ENCODE peak calls at places on chromosome 18, in nine cellular contexts. L, H, D, I, M, Z, F, Y and Q are unnamed samples.
A peak's percentile ranks its signal among the peaks of the same experiment; 100 is the strongest.

GRCh38 chr18:39772155-39772919 is 2182.7 kb upstream of the PIK3C3 start:
- DNase-seq in M (no peak), I (peak; percentile 68), L (peak; percentile 38), D (no peak), Y (no peak), Z (no peak), F (no peak), H (no peak), Q (no peak)

GRCh38 chr18:3153107-3153704 is 66.6 kb downstream of the MYOM1 start:
- DNase-seq in M (no peak), Y (no peak), Z (no peak), D (no peak), F (no peak), H (no peak), L (no peak), I (peak; percentile 56), Q (peak; percentile 24)

GRCh38 chr18:13756261-13756660 is 29.8 kb downstream of the RNMT start:
- DNase-seq in I (no peak), D (no peak), M (no peak), L (no peak), Z (no peak), Y (no peak), H (no peak), F (no peak), Q (no peak)

GRCh38 chr18:72652990-72653593 is 109.0 kb upstream of the CBLN2 start:
- DNase-seq in F (no peak), L (no peak), H (peak; percentile 25), Z (peak; percentile 70), D (peak; percentile 48), Y (peak; percentile 49), M (no peak), I (no peak), Q (peak; percentile 56)

GRCh38 chr18:38453880-38454279 is 888.3 kb upstream of the CELF4 start:
- DNase-seq in M (no peak), H (no peak), D (no peak), I (no peak), Y (no peak), L (no peak), Z (no peak), F (no peak), Q (no peak)

GRCh38 chr18:36544036-36544725 is 246.7 kb downstream of the FHOD3 start:
- DNase-seq in M (no peak), Y (no peak), H (no peak), I (no peak), F (no peak), Z (no peak), D (no peak), L (no peak), Q (no peak)

GRCh38 chr18:73891572-73892421 is 255.8 kb downstream of the FBXO15 start:
- DNase-seq in H (no peak), L (no peak), M (no peak), D (no peak), Z (peak; percentile 15), Y (no peak), I (no peak), F (no peak), Q (no peak)

GRCh38 chr18:58569490-58569911 is 59.4 kb downstream of the ALPK2 start:
- DNase-seq in F (no peak), I (no peak), Y (no peak), H (no peak), D (no peak), L (no peak), Z (no peak), M (no peak), Q (no peak)

GRCh38 chr18:2847341-2848144 is 737 bp downstream of the EMILIN2 start:
- DNase-seq in H (no peak), M (peak; percentile 69), L (no peak), F (no peak), Y (peak; percentile 66), Z (peak; percentile 46), I (peak; percentile 80), D (peak; percentile 68), Q (peak; percentile 3)

GRCh38 chr18:55699233-55699765 is 111.3 kb upstream of the TCF4 start:
- DNase-seq in H (no peak), I (peak; percentile 5), D (no peak), Z (no peak), Y (no peak), F (no peak), L (no peak), M (no peak), Q (no peak)

GRCh38 chr18:37720706-37721105 is 155.1 kb upstream of the CELF4 start:
- DNase-seq in I (no peak), H (no peak), Y (no peak), D (no peak), L (no peak), Z (no peak), M (no peak), F (no peak), Q (no peak)

GRCh38 chr18:13541621-13542519 is 184.5 kb downstream of the FAM210A start:
- DNase-seq in Z (peak; percentile 84), L (no peak), M (no peak), I (no peak), D (no peak), H (no peak), Y (no peak), F (no peak), Q (no peak)

GRCh38 chr18:37270046-37270665 is 295.4 kb downstream of the CELF4 start:
- DNase-seq in L (peak; percentile 20), M (no peak), I (peak; percentile 78), D (no peak), F (peak; percentile 29), H (peak; percentile 12), Z (peak; percentile 84), Y (peak; percentile 92), Q (peak; percentile 59)

GRCh38 chr18:59837586-59837985 is 62.2 kb upstream of the PMAIP1 start:
- DNase-seq in Y (peak; percentile 72), L (peak; percentile 37), D (peak; percentile 72), M (no peak), H (peak; percentile 72), F (peak; percentile 59), I (peak; percentile 79), Z (peak; percentile 72), Q (peak; percentile 67)

GRCh38 chr18:8554354-8554753 is 54.9 kb upstream of the RAB12 start:
- DNase-seq in Y (no peak), M (no peak), I (no peak), F (no peak), H (no peak), Z (no peak), L (no peak), D (no peak), Q (no peak)

GRCh38 chr18:53991805-53992204 is 232.7 kb downstream of the MBD2 start:
- DNase-seq in F (no peak), Y (no peak), I (peak; percentile 15), D (no peak), L (no peak), M (no peak), H (no peak), Z (no peak), Q (no peak)

GRCh38 chr18:26563024-26563423 is 14.7 kb upstream of the KCTD1 start:
- DNase-seq in M (no peak), Y (no peak), H (no peak), L (no peak), F (no peak), Z (no peak), I (no peak), D (no peak), Q (no peak)

GRCh38 chr18:26568926-26569700 is 20.8 kb upstream of the KCTD1 start:
- DNase-seq in D (no peak), M (no peak), F (no peak), I (no peak), L (no peak), Y (peak; percentile 59), H (no peak), Z (no peak), Q (no peak)

GRCh38 chr18:26568513-26568912 is 20.2 kb upstream of the KCTD1 start:
- DNase-seq in F (no peak), M (no peak), H (no peak), Y (no peak), D (no peak), L (no peak), Z (no peak), I (no peak), Q (no peak)

GRCh38 chr18:26565514-26565913 is 17.2 kb upstream of the KCTD1 start:
- DNase-seq in I (no peak), H (no peak), D (no peak), Y (no peak), Z (no peak), L (no peak), F (no peak), M (no peak), Q (no peak)

DNA sequence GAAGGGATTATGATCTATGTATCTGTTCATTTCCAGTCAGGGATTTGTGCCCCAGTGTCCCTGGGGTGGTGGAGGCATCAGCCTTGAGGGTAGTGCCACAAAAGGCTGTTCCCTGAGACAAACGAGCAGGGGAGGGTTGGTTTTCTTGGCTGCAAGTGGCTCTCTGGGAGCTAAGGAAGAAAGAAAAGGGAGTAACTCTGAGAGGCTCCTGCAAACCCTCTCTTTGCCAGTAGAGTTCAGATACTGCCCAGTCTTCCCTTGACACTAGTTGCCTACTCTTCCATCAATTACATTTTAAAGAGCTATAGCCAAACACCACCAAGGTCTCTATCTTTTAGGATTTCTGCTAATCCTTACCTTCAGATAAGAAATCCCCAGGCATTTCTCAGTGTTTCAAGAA is 18.5 kb upstream of the KCTD1 start:
- DNase-seq in L (no peak), H (no peak), M (no peak), Y (no peak), Z (no peak), F (no peak), I (no peak), D (no peak), Q (no peak)
- TF ChIP-seq CTCF in L (no peak), H (no peak), M (no peak), Y (no peak), Z (no peak), F (no peak), I (no peak), D (no peak), Q (no peak)

DNA sequence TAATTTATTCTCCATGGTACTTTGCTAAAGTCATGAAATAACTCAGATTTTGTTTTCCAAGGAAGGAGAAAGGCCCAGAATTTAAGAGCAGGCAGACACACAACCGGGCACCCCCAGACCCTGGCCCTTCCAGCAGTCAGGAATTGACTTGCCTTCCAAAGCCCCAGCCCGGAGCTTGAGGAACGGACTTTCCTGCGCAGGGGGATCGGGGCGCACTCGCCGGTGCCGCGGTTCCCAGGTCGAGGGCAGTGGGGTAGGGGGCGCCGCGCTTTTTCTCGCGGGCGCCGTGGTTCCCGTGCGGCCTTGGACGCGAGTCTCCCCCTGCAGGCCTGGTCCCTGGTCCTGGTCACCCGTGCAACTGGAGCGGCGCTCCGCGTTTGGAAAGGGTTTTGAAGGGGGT is 1.2 kb downstream of the ZNF236 start:
- DNase-seq in L (no peak), F (no peak), I (peak; percentile 50), D (peak; percentile 44), M (peak; percentile 27), H (peak; percentile 53), Y (peak; percentile 48), Z (peak; percentile 60), Q (no peak)
- TF ChIP-seq CTCF in L (peak; percentile 58), F (peak; percentile 36), I (peak; percentile 20), D (peak; percentile 26), M (no peak), H (peak; percentile 63), Y (peak; percentile 50), Z (peak; percentile 42), Q (peak; percentile 9)

GRCh38 chr18:10546557-10547300 is 20.9 kb downstream of the NAPG start:
- DNase-seq in I (no peak), F (no peak), M (no peak), H (no peak), D (no peak), L (no peak), Z (no peak), Y (peak; percentile 62), Q (no peak)
- TF ChIP-seq CTCF in I (no peak), F (no peak), M (no peak), H (no peak), D (no peak), L (no peak), Z (no peak), Y (no peak), Q (no peak)

GRCh38 chr18:30970201-30970816 is 72.2 kb downstream of the DSC3 start:
- DNase-seq in D (no peak), Y (peak; percentile 32), I (peak; percentile 8), Z (peak; percentile 54), F (peak; percentile 1), M (no peak), L (no peak), H (peak; percentile 9), Q (peak; percentile 35)
- TF ChIP-seq CTCF in D (peak; percentile 44), Y (peak; percentile 30), I (no peak), Z (peak; percentile 65), F (no peak), M (no peak), L (peak; percentile 60), H (peak; percentile 67), Q (peak; percentile 59)